ENCODE peak calls at places on chromosomes 7 and 10, in six cellular contexts. G, Y, H, P, V and Q are unnamed samples.

GRCh38 chr7:90552521-90552920 is 43.6 kb upstream of the CDK14 start:
- DNase-seq in P (peak), Y (no peak), V (no peak), H (no peak), G (no peak), Q (no peak)

GRCh38 chr10:5622186-5622585 is 44.2 kb downstream of the ASB13 start:
- DNase-seq in Y (no peak), P (no peak), H (no peak), G (no peak), V (no peak), Q (no peak)

GRCh38 chr10:34615770-34616169 is 199.3 kb downstream of the PARD3 start:
- DNase-seq in G (no peak), Y (no peak), P (no peak), V (no peak), H (no peak), Q (no peak)

GRCh38 chr7:152144557-152145245 is 119.2 kb downstream of the GALNT11 start:
- DNase-seq in Y (no peak), H (peak), V (no peak), G (no peak), P (no peak), Q (no peak)

GRCh38 chr7:69723663-69724062 is 125.4 kb downstream of the AUTS2 start:
- DNase-seq in H (no peak), Y (no peak), V (no peak), G (no peak), P (no peak), Q (no peak)

GRCh38 chr10:132696728-132697567 is 89.0 kb downstream of the NKX6-2 start:
- DNase-seq in Y (no peak), H (no peak), P (no peak), G (no peak), V (no peak), Q (no peak)

GRCh38 chr7:155224116-155224811 is 73.4 kb upstream of the INSIG1 start:
- DNase-seq in Y (peak), G (no peak), P (no peak), V (no peak), H (no peak), Q (no peak)

GRCh38 chr7:137934176-137934826 is 67.6 kb downstream of the CREB3L2 start:
- DNase-seq in V (no peak), Y (no peak), P (no peak), G (no peak), H (no peak), Q (no peak)

GRCh38 chr7:99030145-99030856 is 113.6 kb downstream of the SMURF1 start:
- DNase-seq in V (peak), P (no peak), Y (no peak), G (no peak), H (no peak), Q (no peak)

GRCh38 chr10:61897671-61898434 is 3.6 kb upstream of the ARID5B start:
- DNase-seq in V (peak), G (no peak), H (no peak), Y (peak), P (peak), Q (no peak)

GRCh38 chr10:125085281-125085680 is 75.1 kb downstream of the CTBP2 start:
- DNase-seq in H (no peak), Y (peak), P (no peak), V (no peak), G (no peak), Q (no peak)

GRCh38 chr7:46534593-46535271 is 613.7 kb upstream of the IGFBP3 start:
- DNase-seq in H (no peak), P (peak), G (no peak), V (no peak), Y (no peak), Q (no peak)

GRCh38 chr7:110877086-110877485 is 213.8 kb upstream of the LRRN3 start:
- DNase-seq in P (peak), G (no peak), V (no peak), Y (no peak), H (no peak), Q (no peak)

GRCh38 chr10:117364121-117364960 is 10.9 kb downstream of the PDZD8 start:
- DNase-seq in P (no peak), H (no peak), V (no peak), Y (no peak), G (no peak), Q (no peak)

GRCh38 chr10:74994714-74995308 is 116.6 kb upstream of the SAMD8 start:
- DNase-seq in Y (no peak), V (no peak), H (no peak), P (no peak), G (no peak), Q (no peak)

GRCh38 chr10:74174533-74174932 is 23.5 kb downstream of the ADK start:
- DNase-seq in H (no peak), Y (no peak), G (no peak), V (no peak), P (peak), Q (no peak)

GRCh38 chr10:102791754-102792153 is 45.5 kb downstream of the CYP17A1 start:
- DNase-seq in P (peak), G (no peak), V (no peak), Y (no peak), H (no peak), Q (no peak)

GRCh38 chr10:21292763-21293517 is 232.5 kb downstream of the SKIDA1 start:
- DNase-seq in G (no peak), P (peak), H (no peak), Y (no peak), V (no peak), Q (no peak)

GRCh38 chr10:119306964-119307363 is 99.6 kb downstream of the GRK5 start:
- DNase-seq in H (no peak), P (peak), Y (no peak), V (no peak), G (no peak), Q (no peak)

GRCh38 chr10:42691361-42692120 is 53.2 kb upstream of the ZNF33B start:
- DNase-seq in P (no peak), V (no peak), G (no peak), Y (peak), H (no peak), Q (peak)